ENCODE peak calls at places on chromosomes 7 and 10, in five cellular contexts. Y is cardiac muscle cell, C is NT2/D1, U is heart right ventricle, G is esophagus squamous epithelium. T is an unnamed sample.

GRCh38 chr7:115059312-115059711 is 137.4 kb downstream of the MDFIC start:
- DNase-seq in Y (no peak), C (no peak), U (no peak), G (no peak), T (no peak)

GRCh38 chr7:142925413-142925812 is 8.1 kb downstream of the TRPV5 start:
- DNase-seq in Y (no peak), C (no peak), U (no peak), G (no peak), T (no peak)

GRCh38 chr7:2934984-2935740 is 91.1 kb upstream of the GNA12 start:
- DNase-seq in Y (no peak), C (no peak), U (no peak), G (no peak), T (no peak)

GRCh38 chr7:106029448-106029847 is 66.4 kb downstream of the CDHR3 start:
- DNase-seq in Y (no peak), C (no peak), U (no peak), G (no peak), T (no peak)

GRCh38 chr7:53428045-53428444 is 392.6 kb downstream of the POM121L12 start:
- DNase-seq in Y (no peak), C (no peak), U (no peak), G (no peak), T (no peak)

GRCh38 chr10:123558651-123559050 is 107.5 kb upstream of the GPR26 start:
- DNase-seq in Y (no peak), C (no peak), U (no peak), G (no peak), T (no peak)

GRCh38 chr10:60032723-60033122 is 126.4 kb upstream of the CCDC6 start:
- DNase-seq in Y (peak; percentile 7), C (peak; percentile 30), U (no peak), G (no peak), T (no peak)

GRCh38 chr7:138595454-138595853 is 105.7 kb downstream of the SVOPL start:
- DNase-seq in Y (no peak), C (no peak), U (no peak), G (no peak), T (no peak)

GRCh38 chr7:138602456-138602855 is 98.7 kb downstream of the SVOPL start:
- DNase-seq in Y (no peak), C (no peak), U (no peak), G (no peak), T (no peak)

GRCh38 chr10:51445587-51445986 is 253.8 kb downstream of the CSTF2T start:
- DNase-seq in Y (no peak), C (no peak), U (no peak), G (no peak), T (no peak)

GRCh38 chr10:126564297-126564888 is 106.1 kb downstream of the C10orf90 start:
- DNase-seq in Y (no peak), C (no peak), U (no peak), G (no peak), T (no peak)

GRCh38 chr7:16428672-16429071 is 7.3 kb upstream of the CRPPA start:
- DNase-seq in Y (no peak), C (no peak), U (no peak), G (no peak), T (no peak)

GRCh38 chr7:99030951-99031350 is 113.0 kb downstream of the SMURF1 start:
- DNase-seq in Y (no peak), C (no peak), U (no peak), G (no peak), T (no peak)

GRCh38 chr7:918441-919113 is 35.9 kb downstream of the ADAP1 start:
- DNase-seq in Y (no peak), C (no peak), U (no peak), G (no peak), T (peak; percentile 29)

GRCh38 chr10:17175551-17175950 is 25.9 kb downstream of the TRDMT1 start:
- DNase-seq in Y (no peak), C (no peak), U (no peak), G (no peak), T (no peak)

GRCh38 chr7:11760372-11760771 is 71.6 kb downstream of the THSD7A start:
- DNase-seq in Y (no peak), C (no peak), U (no peak), G (no peak), T (no peak)

GRCh38 chr7:116730097-116731018 is 58.4 kb downstream of the MET start:
- DNase-seq in Y (no peak), C (no peak), U (no peak), G (no peak), T (no peak)

GRCh38 chr7:111424768-111425167 is 137.5 kb downstream of the IMMP2L start:
- DNase-seq in Y (no peak), C (no peak), U (no peak), G (no peak), T (no peak)

GRCh38 chr7:9680713-9681112 is 1247.3 kb downstream of the NXPH1 start:
- DNase-seq in Y (no peak), C (no peak), U (no peak), G (no peak), T (no peak)

GRCh38 chr10:124827474-124827873 is 25.9 kb downstream of the ABRAXAS2 start:
- DNase-seq in Y (no peak), C (no peak), U (no peak), G (no peak), T (no peak)

GRCh38 chr7:4633012-4633411 is 49.1 kb upstream of the FOXK1 start:
- DNase-seq in Y (no peak), C (no peak), U (no peak), G (no peak), T (no peak)

GRCh38 chr7:96067321-96067720 is 254.6 kb downstream of the SLC25A13 start:
- DNase-seq in Y (no peak), C (no peak), U (no peak), G (no peak), T (no peak)

GRCh38 chr7:519974-520458 is 370 bp upstream of the PDGFA start:
- DNase-seq in Y (peak; percentile 75), C (no peak), U (peak; percentile 65), G (no peak), T (peak; percentile 89)

GRCh38 chr7:24825931-24826661 is 68.8 kb upstream of the GSDME start:
- DNase-seq in Y (no peak), C (peak; percentile 91), U (no peak), G (no peak), T (no peak)

GRCh38 chr7:66016131-66016461 is 34.1 kb upstream of the GUSB start:
- DNase-seq in Y (no peak), C (no peak), U (no peak), G (no peak), T (no peak)

GRCh38 chr7:141161959-141162547 is 88.2 kb downstream of the TMEM178B start:
- DNase-seq in Y (no peak), C (no peak), U (no peak), G (no peak), T (no peak)

GRCh38 chr10:21406595-21407218 is 118.8 kb downstream of the SKIDA1 start:
- DNase-seq in Y (no peak), C (no peak), U (no peak), G (no peak), T (no peak)

DNA sequence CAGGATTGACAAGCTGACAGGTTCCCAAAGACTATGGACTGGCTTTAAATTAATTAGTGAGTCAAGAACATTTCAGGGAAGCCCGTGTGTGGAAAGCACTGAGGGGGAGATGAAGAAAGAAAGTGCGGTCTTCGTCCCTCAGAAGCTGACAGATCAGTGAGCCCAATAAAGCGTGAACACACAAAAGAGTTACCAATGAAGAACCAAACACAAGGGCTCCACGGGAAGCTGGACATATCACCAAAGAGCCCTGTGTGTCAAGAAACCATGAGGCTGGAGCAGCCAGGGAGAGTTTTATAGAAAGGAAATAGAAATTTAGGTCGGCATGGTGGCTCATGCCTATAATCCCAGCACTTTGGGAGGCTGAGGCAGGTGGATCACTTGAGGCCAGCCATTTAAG is 725.8 kb downstream of the PARD3 start:
- DNase-seq in Y (no peak), C (no peak), U (no peak), G (no peak), T (no peak)
- H3K4me1 ChIP-seq in Y (no peaks in the 10 kb centered on the region), C (no peaks in the 10 kb centered on the region), U (no peaks in the 10 kb centered on the region), G (no peaks in the 10 kb centered on the region), T (no peaks in the 10 kb centered on the region)

GRCh38 chr7:33643497-33643896 is 261.8 kb upstream of the BMPER start:
- DNase-seq in Y (no peak), C (no peak), U (no peak), G (no peak), T (no peak)

GRCh38 chr7:33636359-33636758 is 269.0 kb upstream of the BMPER start:
- DNase-seq in Y (no peak), C (no peak), U (no peak), G (no peak), T (no peak)

GRCh38 chr7:33642312-33642711 is 263.0 kb upstream of the BMPER start:
- DNase-seq in Y (no peak), C (no peak), U (no peak), G (no peak), T (no peak)

GRCh38 chr7:33640732-33641131 is 264.6 kb upstream of the BMPER start:
- DNase-seq in Y (no peak), C (no peak), U (no peak), G (no peak), T (no peak)

DNA sequence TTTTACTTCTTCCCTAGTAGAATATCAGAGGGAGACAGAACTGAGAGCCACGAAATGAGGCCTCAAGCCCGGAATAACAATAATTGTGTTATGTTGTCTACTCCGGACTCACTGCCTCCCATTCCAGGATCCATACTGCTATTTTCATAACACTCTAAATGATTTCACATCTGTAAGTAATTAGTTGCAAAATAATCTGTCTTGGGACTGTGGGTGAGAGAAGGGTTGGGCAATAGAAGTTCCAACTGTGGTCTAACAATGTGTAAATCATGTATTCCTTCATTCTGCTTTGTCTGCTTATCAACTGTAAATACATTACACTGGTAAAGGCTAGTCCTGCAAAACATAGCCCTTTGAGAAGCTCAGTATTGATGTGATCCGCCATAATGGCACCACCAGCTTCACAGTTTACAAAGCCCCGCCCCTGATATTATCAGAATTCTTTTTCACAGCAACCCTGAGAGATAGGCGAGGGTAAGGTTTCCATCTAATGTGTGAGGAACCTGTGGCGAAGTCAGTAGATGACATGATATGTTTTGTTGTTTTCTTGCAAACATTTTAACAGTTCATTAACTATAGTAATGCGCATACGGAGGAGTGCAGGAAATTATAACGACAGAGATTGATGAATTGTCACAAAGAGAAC is 265.7 kb upstream of the BMPER start:
- DNase-seq in Y (no peak), C (no peak), U (no peak), G (no peak), T (no peak)
- H3K4me1 ChIP-seq in Y (peaks cover 9% of the 10 kb centered on the region), C (no peaks in the 10 kb centered on the region), U (no peaks in the 10 kb centered on the region), G (no peaks in the 10 kb centered on the region), T (no peaks in the 10 kb centered on the region)

GRCh38 chr7:47546728-47547494 is 35.0 kb downstream of the TNS3 start:
- DNase-seq in Y (no peak), C (no peak), U (no peak), G (no peak), T (no peak)

GRCh38 chr7:47548546-47548945 is 33.4 kb downstream of the TNS3 start:
- DNase-seq in Y (no peak), C (no peak), U (no peak), G (no peak), T (no peak)

GRCh38 chr7:47544416-47544815 is 37.5 kb downstream of the TNS3 start:
- DNase-seq in Y (no peak), C (no peak), U (no peak), G (no peak), T (no peak)

GRCh38 chr7:47543659-47544058 is 38.3 kb downstream of the TNS3 start:
- DNase-seq in Y (no peak), C (no peak), U (no peak), G (no peak), T (no peak)

GRCh38 chr7:47546171-47546570 is 35.7 kb downstream of the TNS3 start:
- DNase-seq in Y (no peak), C (no peak), U (no peak), G (no peak), T (no peak)
- H3K4me1 ChIP-seq in Y (no peaks in the 10 kb centered on the region), C (peaks cover 9% of the 10 kb centered on the region), U (no peaks in the 10 kb centered on the region), G (peaks cover 10% of the 10 kb centered on the region), T (no peaks in the 10 kb centered on the region)

GRCh38 chr10:72322280-72323058 is 32.2 kb downstream of the DNAJB12 start:
- DNase-seq in Y (no peak), C (no peak), U (no peak), G (no peak), T (peak; percentile 52)
- H3K4me1 ChIP-seq in Y (peaks cover 47% of the 10 kb centered on the region), C (peaks cover 24% of the 10 kb centered on the region), U (peaks cover 43% of the 10 kb centered on the region), G (peaks cover 93% of the 10 kb centered on the region), T (peaks cover 7% of the 10 kb centered on the region)

T was measured in right cardiac atrium.